ENCODE peak calls at places on chromosomes 11 and 22, in six cellular contexts. Z, Q, R, C, I and J are unnamed samples.

GRCh38 chr11:15816270-15816871 is 540.0 kb downstream of the SOX6 start:
- DNase-seq in Z (peak; percentile 15), Q (peak; percentile 96), R (no peak), C (peak; percentile 24), I (peak; percentile 24), J (no peak)

GRCh38 chr22:39138357-39138997 is 14.0 kb downstream of the CBX7 start:
- DNase-seq in Z (no peak), Q (no peak), R (no peak), C (no peak), I (no peak), J (no peak)

GRCh38 chr22:46107089-46107664 is 43.1 kb upstream of the PPARA start:
- DNase-seq in Z (no peak), Q (no peak), R (no peak), C (no peak), I (no peak), J (no peak)

GRCh38 chr11:117229411-117229810 is 2.5 kb downstream of the PCSK7 start:
- DNase-seq in Z (no peak), Q (no peak), R (no peak), C (no peak), I (no peak), J (no peak)

GRCh38 chr11:111327908-111328624 is 29.7 kb downstream of the POU2AF3 start:
- DNase-seq in Z (no peak), Q (no peak), R (no peak), C (no peak), I (no peak), J (no peak)

GRCh38 chr22:35333220-35333619 is 33.5 kb downstream of the TOM1 start:
- DNase-seq in Z (no peak), Q (no peak), R (no peak), C (no peak), I (no peak), J (no peak)

GRCh38 chr22:30890689-30891442 is 77.7 kb downstream of the MORC2 start:
- DNase-seq in Z (peak; percentile 53), Q (peak; percentile 23), R (peak; percentile 61), C (peak; percentile 49), I (peak; percentile 19), J (peak; percentile 34)

GRCh38 chr11:2507212-2507901 is 62.5 kb downstream of the KCNQ1 start:
- DNase-seq in Z (no peak), Q (no peak), R (no peak), C (no peak), I (no peak), J (no peak)

GRCh38 chr11:112167145-112167544 is at the start of gene TEX12:
- DNase-seq in Z (no peak), Q (no peak), R (no peak), C (no peak), I (no peak), J (no peak)

GRCh38 chr11:111528557-111528956 is 12.0 kb upstream of the LAYN start:
- DNase-seq in Z (peak; percentile 26), Q (no peak), R (no peak), C (no peak), I (no peak), J (peak; percentile 38)

GRCh38 chr11:96124155-96124554 is 200.2 kb upstream of the MTMR2 start:
- DNase-seq in Z (no peak), Q (no peak), R (no peak), C (no peak), I (no peak), J (no peak)

GRCh38 chr11:11403763-11404725 is 51.0 kb upstream of the CSNK2A3 start:
- DNase-seq in Z (no peak), Q (peak; percentile 48), R (peak; percentile 38), C (peak; percentile 63), I (no peak), J (no peak)

GRCh38 chr11:75152090-75152489 is 1.2 kb downstream of the SLCO2B1 start:
- DNase-seq in Z (no peak), Q (no peak), R (no peak), C (no peak), I (no peak), J (no peak)

GRCh38 chr22:28883917-28884753 is 763 bp downstream of the ZNRF3 start:
- DNase-seq in Z (peak; percentile 32), Q (peak; percentile 33), R (peak; percentile 74), C (peak; percentile 67), I (peak; percentile 27), J (peak; percentile 32)
- H2AFZ ChIP-seq in Z (peak overlapping the region; percentile 48), Q (peak overlapping the region; percentile 34), R (no peak overlapping the region), C (peak overlapping the region; percentile 7), I (no peak overlapping the region), J (peak overlapping the region; percentile 75)

GRCh38 chr22:50014053-50014501 is 1.5 kb upstream of the IL17REL start:
- DNase-seq in Z (no peak), Q (no peak), R (no peak), C (peak; percentile 4), I (no peak), J (no peak)

GRCh38 chr22:50015451-50016307 is 3.1 kb upstream of the IL17REL start:
- DNase-seq in Z (no peak), Q (no peak), R (peak; percentile 0), C (peak; percentile 4), I (no peak), J (no peak)

GRCh38 chr22:50016988-50017700 is 4.6 kb upstream of the IL17REL start:
- DNase-seq in Z (no peak), Q (no peak), R (peak; percentile 1), C (peak; percentile 5), I (no peak), J (no peak)

GRCh38 chr22:50016308-50016987 is 3.9 kb upstream of the IL17REL start:
- DNase-seq in Z (no peak), Q (no peak), R (peak; percentile 2), C (no peak), I (no peak), J (no peak)

DNA sequence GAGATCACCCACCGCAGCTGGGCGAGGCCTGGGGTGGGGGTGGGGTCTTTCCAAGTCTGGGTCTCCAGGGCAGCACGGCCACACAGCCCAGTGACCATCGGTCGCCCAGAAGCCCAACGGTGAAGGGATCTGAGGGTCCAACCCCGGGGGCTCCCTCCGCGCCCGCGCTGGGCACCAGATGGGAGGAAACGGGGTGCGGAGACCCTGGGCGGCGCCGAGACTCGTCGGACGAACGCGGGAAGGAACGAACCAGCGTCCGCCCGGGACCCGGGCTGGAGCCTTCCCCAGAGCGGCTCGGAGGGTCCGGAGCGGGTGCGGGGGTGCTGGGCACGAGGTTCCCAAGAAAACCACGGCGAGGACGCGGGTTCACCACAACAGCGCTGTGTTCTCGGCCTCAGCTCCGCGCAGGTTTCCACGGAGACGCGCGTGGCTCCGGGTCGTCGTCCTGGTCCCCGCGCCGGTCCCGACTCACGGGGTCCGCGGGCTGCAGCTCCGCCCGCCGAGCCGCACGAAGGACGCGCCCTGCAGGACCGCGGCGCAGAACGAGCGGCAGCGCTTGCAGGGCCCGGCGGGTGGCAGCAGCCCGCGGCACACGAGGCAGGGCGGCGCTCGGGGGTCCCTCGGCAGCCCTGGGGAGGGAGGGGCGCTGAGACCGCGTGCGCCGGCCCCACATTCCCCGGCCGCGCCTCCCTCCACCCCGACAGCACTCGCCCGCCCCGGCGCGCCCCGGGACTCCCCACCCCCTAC is 2.3 kb upstream of the IL17REL start:
- DNase-seq in Z (no peak), Q (no peak), R (peak; percentile 51), C (peak; percentile 46), I (no peak), J (no peak)
- TF ChIP-seq EZH2 in Z (no peak), Q (no peak), R (peak; percentile 83), C (peak; percentile 64), I (peak; percentile 94), J (no peak)

GRCh38 chr11:114092478-114092877 is 33.0 kb downstream of the ZBTB16 start:
- DNase-seq in Z (no peak), Q (no peak), R (no peak), C (no peak), I (no peak), J (no peak)
- H3K4me1 ChIP-seq in Z (no peaks in the 10 kb centered on the region), Q (no peaks in the 10 kb centered on the region), R (peaks cover 68% of the 10 kb centered on the region), C (peaks cover 20% of the 10 kb centered on the region), I (peaks cover 29% of the 10 kb centered on the region), J (no peaks in the 10 kb centered on the region)

GRCh38 chr11:109076870-109077269 is 345.1 kb upstream of the C11orf87 start:
- DNase-seq in Z (peak; percentile 33), Q (no peak), R (no peak), C (no peak), I (no peak), J (no peak)
- H2AFZ ChIP-seq in Z (no peak overlapping the region), Q (no peak overlapping the region), R (peak overlapping the region; percentile 66), C (no peak overlapping the region), I (no peak overlapping the region), J (no peak overlapping the region)

DNA sequence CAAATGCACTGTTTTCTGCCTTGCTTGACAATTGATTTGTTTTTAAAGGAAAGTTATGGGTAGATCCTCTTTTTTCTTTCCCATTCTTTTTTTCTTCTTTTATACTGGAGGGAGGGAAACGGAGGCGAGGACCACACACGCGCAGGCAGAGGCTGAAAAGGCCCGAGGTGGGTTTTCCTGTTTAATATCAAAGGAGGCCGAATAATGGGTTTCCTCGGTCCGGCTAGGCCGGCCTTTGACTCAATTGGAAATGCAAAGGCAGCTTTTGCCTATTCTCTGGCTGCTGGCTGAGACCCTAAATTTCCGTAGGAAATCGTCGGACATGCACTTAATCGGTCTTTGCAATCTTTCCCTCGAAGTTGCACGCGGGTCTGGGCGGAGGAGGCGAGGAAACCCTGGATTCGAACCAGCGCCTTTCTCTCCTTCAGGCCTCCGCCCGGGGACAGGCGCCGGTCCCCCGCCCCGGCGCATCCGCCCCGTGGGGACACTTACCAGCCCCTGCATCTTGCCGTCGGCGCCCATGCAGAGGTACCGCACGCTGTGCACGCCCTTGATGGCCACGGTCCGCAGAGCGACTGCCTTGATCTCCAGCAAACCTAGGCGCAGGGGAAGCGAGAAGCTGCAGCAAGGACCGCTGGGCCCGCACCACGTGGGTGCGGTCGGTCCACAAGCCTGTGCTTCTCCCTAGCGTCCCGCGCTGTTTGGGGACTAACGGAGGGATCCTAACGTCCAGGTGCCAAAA is 882 bp downstream of the FGF19 start:
- DNase-seq in Z (no peak), Q (no peak), R (peak; percentile 52), C (no peak), I (no peak), J (no peak)
- TF ChIP-seq EZH2 in Z (no peak), Q (peak; percentile 82), R (peak; percentile 96), C (peak; percentile 88), I (peak; percentile 98), J (no peak)

GRCh38 chr11:46339816-46340215 is 7.4 kb upstream of the DGKZ start:
- DNase-seq in Z (no peak), Q (peak; percentile 29), R (no peak), C (peak; percentile 71), I (no peak), J (no peak)
- H3K4me1 ChIP-seq in Z (peaks cover 13% of the 10 kb centered on the region), Q (peaks cover 2% of the 10 kb centered on the region), R (peaks cover 39% of the 10 kb centered on the region), C (peaks cover 29% of the 10 kb centered on the region), I (peaks cover 17% of the 10 kb centered on the region), J (peaks cover 23% of the 10 kb centered on the region)

GRCh38 chr11:108802492-108802891 is 137.6 kb downstream of the DDX10 start:
- DNase-seq in Z (no peak), Q (no peak), R (no peak), C (no peak), I (no peak), J (no peak)
- H2AFZ ChIP-seq in Z (no peak overlapping the region), Q (no peak overlapping the region), R (no peak overlapping the region), C (no peak overlapping the region), I (no peak overlapping the region), J (no peak overlapping the region)

GRCh38 chr11:44326615-44327475 is 16.9 kb upstream of the ALX4 start:
- DNase-seq in Z (no peak), Q (no peak), R (no peak), C (no peak), I (no peak), J (no peak)
- TF ChIP-seq EZH2 in Z (no peak), Q (no peak), R (no peak), C (no peak), I (no peak), J (no peak)